ENCODE peak calls at places on chromosomes 16 and 17, in seven cellular contexts. One of them, this sample, is unnamed.

GRCh38 chr17:17021194-17021863 is 20.9 kb upstream of the MPRIP start:
- DNase-seq in endothelial cell of umbilical vein: no peak
- DNase-seq in PC-3: no peak
- DNase-seq in adipocyte: peak
- DNase-seq in AG10803: peak
- DNase-seq in IMR-90: no peak
- DNase-seq in astrocyte of the cerebellum: no peak
- DNase-seq in this sample: no peak

GRCh38 chr16:83113317-83113716 is 486.5 kb downstream of the CDH13 start:
- DNase-seq in endothelial cell of umbilical vein: peak
- DNase-seq in PC-3: no peak
- DNase-seq in adipocyte: no peak
- DNase-seq in AG10803: peak
- DNase-seq in IMR-90: peak
- DNase-seq in astrocyte of the cerebellum: no peak
- DNase-seq in this sample: no peak

GRCh38 chr17:64777413-64778101 is 115.5 kb upstream of the SMURF2 start:
- DNase-seq in endothelial cell of umbilical vein: no peak
- DNase-seq in PC-3: no peak
- DNase-seq in adipocyte: no peak
- DNase-seq in AG10803: no peak
- DNase-seq in IMR-90: no peak
- DNase-seq in astrocyte of the cerebellum: no peak
- DNase-seq in this sample: no peak

GRCh38 chr17:80539022-80539421 is 5.6 kb upstream of the RPTOR start:
- DNase-seq in endothelial cell of umbilical vein: peak
- DNase-seq in PC-3: no peak
- DNase-seq in adipocyte: no peak
- DNase-seq in AG10803: no peak
- DNase-seq in IMR-90: no peak
- DNase-seq in astrocyte of the cerebellum: no peak
- DNase-seq in this sample: no peak

GRCh38 chr16:82917886-82918595 is 291.3 kb downstream of the CDH13 start:
- DNase-seq in endothelial cell of umbilical vein: no peak
- DNase-seq in PC-3: no peak
- DNase-seq in adipocyte: no peak
- DNase-seq in AG10803: no peak
- DNase-seq in IMR-90: no peak
- DNase-seq in astrocyte of the cerebellum: no peak
- DNase-seq in this sample: no peak

GRCh38 chr17:76943781-76944213 is 75.6 kb downstream of the MGAT5B start:
- DNase-seq in endothelial cell of umbilical vein: no peak
- DNase-seq in PC-3: no peak
- DNase-seq in adipocyte: no peak
- DNase-seq in AG10803: no peak
- DNase-seq in IMR-90: no peak
- DNase-seq in astrocyte of the cerebellum: no peak
- DNase-seq in this sample: no peak

GRCh38 chr17:81043725-81044427 is 8.9 kb downstream of the BAIAP2 start:
- DNase-seq in endothelial cell of umbilical vein: peak
- DNase-seq in PC-3: peak
- DNase-seq in adipocyte: no peak
- DNase-seq in AG10803: peak
- DNase-seq in IMR-90: no peak
- DNase-seq in astrocyte of the cerebellum: peak
- DNase-seq in this sample: no peak

GRCh38 chr17:77131919-77132318 is 8.8 kb upstream of the SEC14L1 start:
- DNase-seq in endothelial cell of umbilical vein: peak
- DNase-seq in PC-3: peak
- DNase-seq in adipocyte: peak
- DNase-seq in AG10803: peak
- DNase-seq in IMR-90: peak
- DNase-seq in astrocyte of the cerebellum: no peak
- DNase-seq in this sample: peak

GRCh38 chr17:16438173-16438556 is 22.8 kb downstream of the TRPV2 start:
- DNase-seq in endothelial cell of umbilical vein: no peak
- DNase-seq in PC-3: no peak
- DNase-seq in adipocyte: no peak
- DNase-seq in AG10803: no peak
- DNase-seq in IMR-90: no peak
- DNase-seq in astrocyte of the cerebellum: no peak
- DNase-seq in this sample: no peak

GRCh38 chr17:81909966-81910839 is 996 bp downstream of the PCYT2 start:
- DNase-seq in endothelial cell of umbilical vein: no peak
- DNase-seq in PC-3: no peak
- DNase-seq in adipocyte: no peak
- DNase-seq in AG10803: no peak
- DNase-seq in IMR-90: no peak
- DNase-seq in astrocyte of the cerebellum: no peak
- DNase-seq in this sample: no peak

GRCh38 chr16:1559446-1559975 is 26.0 kb downstream of the TMEM204 start:
- DNase-seq in endothelial cell of umbilical vein: no peak
- DNase-seq in PC-3: no peak
- DNase-seq in adipocyte: no peak
- DNase-seq in AG10803: no peak
- DNase-seq in IMR-90: no peak
- DNase-seq in astrocyte of the cerebellum: no peak
- DNase-seq in this sample: no peak

GRCh38 chr17:2613089-2613808 is 19.8 kb downstream of the PAFAH1B1 start:
- DNase-seq in endothelial cell of umbilical vein: no peak
- DNase-seq in PC-3: no peak
- DNase-seq in adipocyte: no peak
- DNase-seq in AG10803: no peak
- DNase-seq in IMR-90: no peak
- DNase-seq in astrocyte of the cerebellum: no peak
- DNase-seq in this sample: no peak

GRCh38 chr16:49019081-49019633 is 262.5 kb downstream of the CBLN1 start:
- DNase-seq in endothelial cell of umbilical vein: no peak
- DNase-seq in PC-3: no peak
- DNase-seq in adipocyte: no peak
- DNase-seq in AG10803: peak
- DNase-seq in IMR-90: peak
- DNase-seq in astrocyte of the cerebellum: peak
- DNase-seq in this sample: no peak

GRCh38 chr17:79831367-79832210 is 7.7 kb downstream of the CBX4 start:
- DNase-seq in endothelial cell of umbilical vein: no peak
- DNase-seq in PC-3: no peak
- DNase-seq in adipocyte: no peak
- DNase-seq in AG10803: no peak
- DNase-seq in IMR-90: no peak
- DNase-seq in astrocyte of the cerebellum: no peak
- DNase-seq in this sample: no peak

GRCh38 chr16:75261590-75262078 is 10.2 kb upstream of the BCAR1 start:
- DNase-seq in endothelial cell of umbilical vein: no peak
- DNase-seq in PC-3: no peak
- DNase-seq in adipocyte: no peak
- DNase-seq in AG10803: no peak
- DNase-seq in IMR-90: no peak
- DNase-seq in astrocyte of the cerebellum: no peak
- DNase-seq in this sample: no peak

GRCh38 chr16:23833504-23833903 is 2.3 kb upstream of the PRKCB start:
- DNase-seq in endothelial cell of umbilical vein: no peak
- DNase-seq in PC-3: no peak
- DNase-seq in adipocyte: no peak
- DNase-seq in AG10803: no peak
- DNase-seq in IMR-90: no peak
- DNase-seq in astrocyte of the cerebellum: no peak
- DNase-seq in this sample: no peak

GRCh38 chr17:44360144-44360533 is 3.5 kb downstream of the FAM171A2 start:
- DNase-seq in endothelial cell of umbilical vein: no peak
- DNase-seq in PC-3: no peak
- DNase-seq in adipocyte: no peak
- DNase-seq in AG10803: no peak
- DNase-seq in IMR-90: no peak
- DNase-seq in astrocyte of the cerebellum: no peak
- DNase-seq in this sample: no peak

GRCh38 chr17:44362056-44362355 is 1.6 kb downstream of the FAM171A2 start:
- DNase-seq in endothelial cell of umbilical vein: no peak
- DNase-seq in PC-3: no peak
- DNase-seq in adipocyte: no peak
- DNase-seq in AG10803: no peak
- DNase-seq in IMR-90: no peak
- DNase-seq in astrocyte of the cerebellum: no peak
- DNase-seq in this sample: no peak

GRCh38 chr17:44362479-44362963 is 1.1 kb downstream of the FAM171A2 start:
- DNase-seq in endothelial cell of umbilical vein: peak
- DNase-seq in PC-3: no peak
- DNase-seq in adipocyte: peak
- DNase-seq in AG10803: no peak
- DNase-seq in IMR-90: no peak
- DNase-seq in astrocyte of the cerebellum: no peak
- DNase-seq in this sample: no peak

GRCh38 chr17:44360826-44361225 is 2.8 kb downstream of the FAM171A2 start:
- DNase-seq in endothelial cell of umbilical vein: no peak
- DNase-seq in PC-3: no peak
- DNase-seq in adipocyte: peak
- DNase-seq in AG10803: peak
- DNase-seq in IMR-90: peak
- DNase-seq in astrocyte of the cerebellum: no peak
- DNase-seq in this sample: no peak

GRCh38 chr17:44361292-44362055 is 2.2 kb downstream of the FAM171A2 start:
- DNase-seq in endothelial cell of umbilical vein: no peak
- DNase-seq in PC-3: no peak
- DNase-seq in adipocyte: no peak
- DNase-seq in AG10803: no peak
- DNase-seq in IMR-90: no peak
- DNase-seq in astrocyte of the cerebellum: no peak
- DNase-seq in this sample: no peak
- H3K4me3 ChIP-seq in endothelial cell of umbilical vein: no peak
- H3K4me3 ChIP-seq in PC-3: no peak
- H3K4me3 ChIP-seq in adipocyte: no peak
- H3K4me3 ChIP-seq in AG10803: no peak
- H3K4me3 ChIP-seq in IMR-90: no peak
- H3K4me3 ChIP-seq in astrocyte of the cerebellum: no peak
- H3K4me3 ChIP-seq in this sample: no peak

GRCh38 chr17:8628172-8628571 is 2.4 kb downstream of the MYH10 start:
- DNase-seq in endothelial cell of umbilical vein: no peak
- DNase-seq in PC-3: no peak
- DNase-seq in adipocyte: peak
- DNase-seq in AG10803: no peak
- DNase-seq in IMR-90: no peak
- DNase-seq in astrocyte of the cerebellum: no peak
- DNase-seq in this sample: no peak
- H3K4me3 ChIP-seq in endothelial cell of umbilical vein: no peak
- H3K4me3 ChIP-seq in PC-3: peak
- H3K4me3 ChIP-seq in adipocyte: no peak
- H3K4me3 ChIP-seq in AG10803: no peak
- H3K4me3 ChIP-seq in IMR-90: peak
- H3K4me3 ChIP-seq in astrocyte of the cerebellum: peak
- H3K4me3 ChIP-seq in this sample: no peak

GRCh38 chr16:31868701-31869167 is 4.9 kb upstream of the ZNF267 start:
- DNase-seq in endothelial cell of umbilical vein: peak
- DNase-seq in PC-3: peak
- DNase-seq in adipocyte: peak
- DNase-seq in AG10803: peak
- DNase-seq in IMR-90: peak
- DNase-seq in astrocyte of the cerebellum: peak
- DNase-seq in this sample: no peak
- H3K4me3 ChIP-seq in endothelial cell of umbilical vein: no peak
- H3K4me3 ChIP-seq in PC-3: no peak
- H3K4me3 ChIP-seq in adipocyte: no peak
- H3K4me3 ChIP-seq in AG10803: peak
- H3K4me3 ChIP-seq in IMR-90: no peak
- H3K4me3 ChIP-seq in astrocyte of the cerebellum: no peak
- H3K4me3 ChIP-seq in this sample: peak

GRCh38 chr17:40283662-40284061 is 4.0 kb upstream of the CDC6 start:
- DNase-seq in endothelial cell of umbilical vein: peak
- DNase-seq in PC-3: peak
- DNase-seq in adipocyte: peak
- DNase-seq in AG10803: peak
- DNase-seq in IMR-90: peak
- DNase-seq in astrocyte of the cerebellum: peak
- DNase-seq in this sample: peak

GRCh38 chr17:40286473-40286872 is 1.2 kb upstream of the CDC6 start:
- DNase-seq in endothelial cell of umbilical vein: no peak
- DNase-seq in PC-3: no peak
- DNase-seq in adipocyte: no peak
- DNase-seq in AG10803: no peak
- DNase-seq in IMR-90: no peak
- DNase-seq in astrocyte of the cerebellum: no peak
- DNase-seq in this sample: no peak

GRCh38 chr17:40281663-40282062 is 6.0 kb upstream of the CDC6 start:
- DNase-seq in endothelial cell of umbilical vein: no peak
- DNase-seq in PC-3: no peak
- DNase-seq in adipocyte: no peak
- DNase-seq in AG10803: peak
- DNase-seq in IMR-90: no peak
- DNase-seq in astrocyte of the cerebellum: no peak
- DNase-seq in this sample: no peak

GRCh38 chr17:40287159-40287493 is 553 bp upstream of the CDC6 start:
- DNase-seq in endothelial cell of umbilical vein: no peak
- DNase-seq in PC-3: no peak
- DNase-seq in adipocyte: no peak
- DNase-seq in AG10803: no peak
- DNase-seq in IMR-90: no peak
- DNase-seq in astrocyte of the cerebellum: no peak
- DNase-seq in this sample: no peak

DNA sequence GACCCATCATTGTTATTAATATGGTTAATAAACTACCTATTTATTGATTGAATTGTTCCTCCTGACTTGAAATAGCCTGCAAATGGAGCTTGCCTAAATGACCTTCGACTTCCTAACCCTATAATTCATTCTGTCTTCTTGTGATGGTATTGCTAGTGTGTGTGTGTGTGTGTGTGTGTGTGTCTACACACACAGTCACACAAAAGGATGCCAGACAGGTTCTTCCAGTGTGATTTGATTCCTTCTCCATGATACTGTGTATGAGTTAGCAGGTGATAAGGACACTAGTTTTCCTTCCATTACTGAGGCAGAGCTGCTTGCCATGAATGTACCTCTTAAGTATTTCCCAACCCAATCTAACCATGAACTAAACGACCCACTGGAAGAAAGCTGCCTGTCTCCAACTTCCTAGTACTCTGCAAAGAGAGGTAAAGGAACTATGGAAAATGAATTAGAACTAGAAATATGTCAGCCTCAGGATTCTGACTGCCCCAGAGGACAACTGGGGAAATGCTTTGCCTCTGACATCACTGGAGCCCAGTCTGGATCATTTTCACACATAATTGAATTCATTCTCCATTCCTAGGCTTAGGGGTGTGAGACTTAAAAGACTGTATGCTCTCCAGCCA is 3.5 kb upstream of the CDC6 start:
- DNase-seq in endothelial cell of umbilical vein: peak
- DNase-seq in PC-3: peak
- DNase-seq in adipocyte: peak
- DNase-seq in AG10803: peak
- DNase-seq in IMR-90: peak
- DNase-seq in astrocyte of the cerebellum: peak
- DNase-seq in this sample: no peak
- H3K4me3 ChIP-seq in endothelial cell of umbilical vein: no peak
- H3K4me3 ChIP-seq in PC-3: peak
- H3K4me3 ChIP-seq in adipocyte: peak
- H3K4me3 ChIP-seq in AG10803: peak
- H3K4me3 ChIP-seq in IMR-90: peak
- H3K4me3 ChIP-seq in astrocyte of the cerebellum: peak
- H3K4me3 ChIP-seq in this sample: peak

This sample was measured in skeletal muscle cell.